ENCODE peak calls at places on chromosomes 2 and 18, in seven cellular contexts. One of them, this sample, is unnamed.

GRCh38 chr2:39781697-39782096 is 2.6 kb upstream of the THUMPD2 start:
- DNase-seq in mucosa of descending colon: no peak
- DNase-seq in EL: no peak
- DNase-seq in NAMALWA: no peak
- DNase-seq in cardiac fibroblast: peak; percentile 24
- DNase-seq in Kasumi-1: no peak
- DNase-seq in germinal center: no peak
- DNase-seq in this sample: no peak

GRCh38 chr2:25334482-25334881 is 7.2 kb downstream of the DNMT3A start:
- DNase-seq in mucosa of descending colon: no peak
- DNase-seq in EL: no peak
- DNase-seq in NAMALWA: no peak
- DNase-seq in cardiac fibroblast: no peak
- DNase-seq in Kasumi-1: no peak
- DNase-seq in germinal center: no peak
- DNase-seq in this sample: no peak

GRCh38 chr2:241907171-241907570 is 37.6 kb downstream of the RTP5 start:
- DNase-seq in mucosa of descending colon: no peak
- DNase-seq in EL: no peak
- DNase-seq in NAMALWA: no peak
- DNase-seq in cardiac fibroblast: no peak
- DNase-seq in Kasumi-1: no peak
- DNase-seq in germinal center: no peak
- DNase-seq in this sample: peak; percentile 22

GRCh38 chr2:50546790-50547189 is 485.1 kb downstream of the NRXN1 start:
- DNase-seq in mucosa of descending colon: no peak
- DNase-seq in EL: no peak
- DNase-seq in NAMALWA: no peak
- DNase-seq in cardiac fibroblast: no peak
- DNase-seq in Kasumi-1: no peak
- DNase-seq in germinal center: no peak
- DNase-seq in this sample: no peak

GRCh38 chr2:129912871-129913694 is 66.4 kb upstream of the RAB6C start:
- DNase-seq in mucosa of descending colon: no peak
- DNase-seq in EL: no peak
- DNase-seq in NAMALWA: no peak
- DNase-seq in cardiac fibroblast: no peak
- DNase-seq in Kasumi-1: no peak
- DNase-seq in germinal center: no peak
- DNase-seq in this sample: no peak

GRCh38 chr18:6521804-6522418 is 107.2 kb upstream of the L3MBTL4 start:
- DNase-seq in mucosa of descending colon: no peak
- DNase-seq in EL: peak; percentile 48
- DNase-seq in NAMALWA: peak; percentile 67
- DNase-seq in cardiac fibroblast: peak; percentile 65
- DNase-seq in Kasumi-1: peak; percentile 14
- DNase-seq in germinal center: peak; percentile 33
- DNase-seq in this sample: no peak

GRCh38 chr2:133252770-133253355 is 315.4 kb downstream of the NCKAP5 start:
- DNase-seq in mucosa of descending colon: no peak
- DNase-seq in EL: no peak
- DNase-seq in NAMALWA: no peak
- DNase-seq in cardiac fibroblast: no peak
- DNase-seq in Kasumi-1: no peak
- DNase-seq in germinal center: no peak
- DNase-seq in this sample: no peak

GRCh38 chr2:83901322-83901721 is 557.8 kb downstream of the SUCLG1 start:
- DNase-seq in mucosa of descending colon: no peak
- DNase-seq in EL: no peak
- DNase-seq in NAMALWA: no peak
- DNase-seq in cardiac fibroblast: no peak
- DNase-seq in Kasumi-1: no peak
- DNase-seq in germinal center: no peak
- DNase-seq in this sample: no peak

GRCh38 chr2:285506-285905 is 2.4 kb downstream of the ALKAL2 start:
- DNase-seq in mucosa of descending colon: no peak
- DNase-seq in EL: peak; percentile 72
- DNase-seq in NAMALWA: no peak
- DNase-seq in cardiac fibroblast: peak; percentile 75
- DNase-seq in Kasumi-1: no peak
- DNase-seq in germinal center: no peak
- DNase-seq in this sample: no peak

GRCh38 chr2:66464930-66465637 is 30.2 kb downstream of the MEIS1 start:
- DNase-seq in mucosa of descending colon: no peak
- DNase-seq in EL: no peak
- DNase-seq in NAMALWA: no peak
- DNase-seq in cardiac fibroblast: no peak
- DNase-seq in Kasumi-1: no peak
- DNase-seq in germinal center: no peak
- DNase-seq in this sample: no peak